ENCODE peak calls at places on chromosome 5, in seven cellular contexts. D is adipocyte, B is heart right ventricle, X is GM12878, U is neural progenitor cell, G is aorta, I is bronchial epithelial cell. C is an unnamed sample.

GRCh38 chr5:56561-57290 is 35.2 kb upstream of the PLEKHG4B start:
- DNase-seq in D (peak; percentile 72), B (no peak), X (no peak), U (peak; percentile 89), G (no peak), I (peak; percentile 91), C (no peak)

GRCh38 chr5:71924980-71925379 is 182.3 kb upstream of the MAP1B start:
- DNase-seq in D (peak; percentile 60), B (no peak), X (no peak), U (no peak), G (no peak), I (peak; percentile 85), C (no peak)

GRCh38 chr5:180818275-180818674 is 15.7 kb upstream of the MGAT1 start:
- DNase-seq in D (no peak), B (no peak), X (no peak), U (no peak), G (no peak), I (no peak), C (no peak)

GRCh38 chr5:133259199-133259997 is 207.6 kb downstream of the HSPA4 start:
- DNase-seq in D (no peak), B (no peak), X (no peak), U (no peak), G (no peak), I (no peak), C (no peak)

GRCh38 chr5:10306806-10307205 is 896 bp downstream of the CMBL start:
- DNase-seq in D (no peak), B (no peak), X (no peak), U (no peak), G (no peak), I (no peak), C (no peak)

GRCh38 chr5:139543423-139543991 is 17.6 kb upstream of the UBE2D2 start:
- DNase-seq in D (no peak), B (peak; percentile 74), X (no peak), U (peak; percentile 76), G (peak; percentile 84), I (no peak), C (peak; percentile 85)

GRCh38 chr5:109242518-109242917 is 167.3 kb downstream of the PJA2 start:
- DNase-seq in D (no peak), B (no peak), X (no peak), U (no peak), G (no peak), I (no peak), C (no peak)

GRCh38 chr5:59503223-59503622 is 390.3 kb downstream of the PDE4D start:
- DNase-seq in D (no peak), B (no peak), X (no peak), U (peak; percentile 23), G (no peak), I (no peak), C (no peak)

GRCh38 chr5:8958602-8959001 is 587.3 kb downstream of the SEMA5A start:
- DNase-seq in D (no peak), B (no peak), X (no peak), U (no peak), G (no peak), I (no peak), C (no peak)

GRCh38 chr5:62475072-62475471 is 62.5 kb downstream of the IPO11 start:
- DNase-seq in D (peak; percentile 69), B (no peak), X (no peak), U (no peak), G (peak; percentile 55), I (peak; percentile 82), C (no peak)

GRCh38 chr5:55324815-55325418 is 17.1 kb downstream of the MTREX start:
- DNase-seq in D (peak; percentile 74), B (no peak), X (no peak), U (peak; percentile 20), G (no peak), I (peak; percentile 53), C (no peak)

GRCh38 chr5:43425965-43426364 is 13.8 kb upstream of the CCL28 start:
- DNase-seq in D (peak; percentile 54), B (no peak), X (no peak), U (no peak), G (peak; percentile 62), I (peak; percentile 88), C (no peak)

GRCh38 chr5:54718647-54719046 is 201.1 kb downstream of the SNX18 start:
- DNase-seq in D (no peak), B (peak; percentile 90), X (no peak), U (no peak), G (peak; percentile 86), I (peak; percentile 20), C (no peak)

GRCh38 chr5:77560677-77561263 is 68.7 kb upstream of the WDR41 start:
- DNase-seq in D (peak; percentile 72), B (no peak), X (peak; percentile 48), U (peak; percentile 54), G (no peak), I (peak; percentile 51), C (no peak)

GRCh38 chr5:63963080-63963735 is 963 bp upstream of the HTR1A start:
- DNase-seq in D (peak; percentile 77), B (peak; percentile 48), X (peak; percentile 1), U (peak; percentile 95), G (peak; percentile 26), I (peak; percentile 64), C (no peak)

GRCh38 chr5:179288101-179288808 is 57.0 kb downstream of the ADAMTS2 start:
- DNase-seq in D (no peak), B (no peak), X (no peak), U (no peak), G (peak; percentile 58), I (no peak), C (peak; percentile 46)

GRCh38 chr5:59813761-59814562 is 79.6 kb downstream of the PDE4D start:
- DNase-seq in D (peak; percentile 83), B (no peak), X (no peak), U (peak; percentile 68), G (no peak), I (peak; percentile 72), C (no peak)

GRCh38 chr5:14062178-14062577 is 81.0 kb upstream of the TRIO start:
- DNase-seq in D (peak; percentile 29), B (no peak), X (no peak), U (no peak), G (no peak), I (no peak), C (no peak)

GRCh38 chr5:134592141-134592746 is 40.4 kb downstream of the SAR1B start:
- DNase-seq in D (peak; percentile 34), B (no peak), X (no peak), U (no peak), G (no peak), I (peak; percentile 77), C (no peak)

GRCh38 chr5:439636-440035 is 3.3 kb upstream of the EXOC3 start:
- DNase-seq in D (no peak), B (no peak), X (no peak), U (no peak), G (peak; percentile 32), I (no peak), C (no peak)

GRCh38 chr5:16819522-16820167 is 116.4 kb downstream of the MYO10 start:
- DNase-seq in D (peak; percentile 90), B (no peak), X (no peak), U (no peak), G (no peak), I (peak; percentile 78), C (no peak)

GRCh38 chr5:173907686-173908371 is 19.7 kb downstream of the CPEB4 start:
- DNase-seq in D (no peak), B (no peak), X (no peak), U (no peak), G (no peak), I (no peak), C (no peak)

GRCh38 chr5:14250094-14250777 is 107.1 kb downstream of the TRIO start:
- DNase-seq in D (peak; percentile 72), B (peak; percentile 64), X (no peak), U (peak; percentile 85), G (peak; percentile 60), I (peak; percentile 37), C (no peak)

GRCh38 chr5:109105631-109106267 is 304.0 kb downstream of the PJA2 start:
- DNase-seq in D (peak; percentile 93), B (peak; percentile 13), X (no peak), U (peak; percentile 42), G (no peak), I (peak; percentile 89), C (no peak)

GRCh38 chr5:158679221-158679641 is 420.5 kb downstream of the EBF1 start:
- DNase-seq in D (no peak), B (no peak), X (no peak), U (no peak), G (no peak), I (no peak), C (no peak)

GRCh38 chr5:176780951-176781350 is 29.4 kb upstream of the UNC5A start:
- DNase-seq in D (no peak), B (no peak), X (no peak), U (no peak), G (no peak), I (no peak), C (peak; percentile 64)

GRCh38 chr5:151770383-151771258 is 1.1 kb upstream of the G3BP1 start:
- DNase-seq in D (peak; percentile 75), B (peak; percentile 82), X (no peak), U (peak; percentile 88), G (peak; percentile 89), I (peak; percentile 21), C (peak; percentile 87)

GRCh38 chr5:141701341-141702119 is 19.5 kb upstream of the ARAP3 start:
- DNase-seq in D (no peak), B (peak; percentile 42), X (peak; percentile 17), U (no peak), G (no peak), I (no peak), C (no peak)
- H3K27me3 ChIP-seq in D (peaks cover 75% of the 10 kb centered on the region), B (peaks cover 54% of the 10 kb centered on the region), X (peaks cover 13% of the 10 kb centered on the region), U (peaks cover 59% of the 10 kb centered on the region), G (peaks cover 3% of the 10 kb centered on the region), I (peaks cover 11% of the 10 kb centered on the region), C (peaks cover 42% of the 10 kb centered on the region)

DNA sequence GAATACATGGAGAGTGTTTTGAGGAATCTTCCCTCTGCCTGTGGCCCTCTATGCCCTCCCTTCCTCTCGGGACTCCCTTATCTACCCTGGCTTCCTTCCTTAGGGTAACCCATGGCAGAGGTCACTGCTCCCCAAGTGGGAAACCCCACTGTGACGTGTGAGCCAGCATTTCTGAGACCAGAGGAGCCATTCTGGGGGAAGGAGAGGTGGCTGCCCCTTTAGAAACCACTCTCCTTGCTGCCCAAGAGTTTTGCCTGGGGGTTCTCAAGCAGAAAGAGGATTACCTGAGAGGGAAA is 23.1 kb downstream of the CCNJL start:
- DNase-seq in D (no peak), B (no peak), X (no peak), U (no peak), G (no peak), I (no peak), C (no peak)
- H3K27me3 ChIP-seq in D (peaks cover 20% of the 10 kb centered on the region), B (no peaks in the 10 kb centered on the region), X (peaks cover 2% of the 10 kb centered on the region), U (peaks cover 63% of the 10 kb centered on the region), G (no peaks in the 10 kb centered on the region), I (no peaks in the 10 kb centered on the region), C (no peaks in the 10 kb centered on the region)

GRCh38 chr5:1952456-1953099 is 69.9 kb upstream of the IRX4 start:
- DNase-seq in D (no peak), B (no peak), X (no peak), U (peak; percentile 65), G (no peak), I (no peak), C (no peak)
- H3K27me3 ChIP-seq in D (no peaks in the 10 kb centered on the region), B (peaks cover 15% of the 10 kb centered on the region), X (no peaks in the 10 kb centered on the region), U (peaks cover 15% of the 10 kb centered on the region), G (no peaks in the 10 kb centered on the region), I (no peaks in the 10 kb centered on the region), C (peaks cover 15% of the 10 kb centered on the region)

DNA sequence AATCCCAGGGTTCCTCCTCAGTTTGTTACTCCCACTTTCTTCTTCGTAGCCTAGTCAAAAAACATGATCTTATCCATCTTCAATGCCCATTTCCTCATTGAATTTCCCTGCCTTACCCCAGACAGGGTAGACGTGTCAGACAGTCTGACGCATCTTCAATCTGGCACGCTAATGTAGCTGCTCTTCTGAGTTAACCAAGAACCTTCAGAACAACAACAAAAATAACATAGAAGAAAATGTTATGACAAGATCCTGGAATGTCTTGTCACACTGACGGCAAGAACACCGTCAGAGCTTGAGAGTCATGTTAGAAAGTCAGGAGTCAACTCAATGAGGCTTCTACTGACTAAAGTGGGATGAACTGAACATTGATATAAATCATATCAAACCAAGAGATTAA is 122.7 kb upstream of the SPDL1 start:
- DNase-seq in D (no peak), B (no peak), X (no peak), U (no peak), G (no peak), I (no peak), C (no peak)
- H3K27me3 ChIP-seq in D (no peaks in the 10 kb centered on the region), B (no peaks in the 10 kb centered on the region), X (no peaks in the 10 kb centered on the region), U (no peaks in the 10 kb centered on the region), G (peaks cover 3% of the 10 kb centered on the region), I (no peaks in the 10 kb centered on the region), C (no peaks in the 10 kb centered on the region)

C was measured in upper lobe of right lung.